ENCODE peak calls at places on chromosome 17, in four cellular contexts. P, X, O and N are unnamed samples.

GRCh38 chr17:45131294-45131615 is 1.1 kb downstream of the PLCD3 start:
- DNase-seq in P (no peak), O (no peak), X (no peak), N (no peak)

GRCh38 chr17:41440531-41441033 is at the start of gene KRT38:
- DNase-seq in X (no peak), P (no peak), O (no peak), N (no peak)

GRCh38 chr17:2564876-2565275 is 28.6 kb upstream of the PAFAH1B1 start:
- DNase-seq in X (no peak), O (peak), P (no peak), N (no peak)

GRCh38 chr17:6796017-6796886 is 20.2 kb downstream of the FBXO39 start:
- DNase-seq in P (no peak), O (no peak), X (no peak), N (no peak)

GRCh38 chr17:700504-701094 is 14.0 kb downstream of the VPS53 start:
- DNase-seq in O (peak), P (no peak), X (no peak), N (no peak)

GRCh38 chr17:28057731-28058246 is 15.3 kb downstream of the NLK start:
- DNase-seq in X (no peak), O (peak), P (no peak), N (no peak)

GRCh38 chr17:48928876-48929811 is 15.5 kb downstream of the SNF8 start:
- DNase-seq in O (peak), P (no peak), X (no peak), N (no peak)

GRCh38 chr17:44865231-44865660 is 17.6 kb downstream of the HIGD1B start:
- DNase-seq in P (peak), O (peak), X (peak), N (no peak)

GRCh38 chr17:61221181-61221580 is 178.5 kb upstream of the TBX2 start:
- DNase-seq in P (no peak), X (no peak), O (no peak), N (no peak)